ENCODE peak calls at places on chromosomes 7 and 10, in nine cellular contexts. O is endothelial cell of umbilical vein, Y is IMR-90, R is sigmoid colon, S is transverse colon, E is HCT116, J is spleen, D is stomach, P is A549. T is an unnamed sample.

GRCh38 chr10:106278385-106278784 is 886.1 kb downstream of the SORCS1 start:
- DNase-seq in O (no peak), Y (no peak), R (no peak), S (no peak), E (no peak), J (no peak), D (no peak), P (no peak), T (no peak)

GRCh38 chr7:150397376-150398107 is 18.4 kb downstream of the ZNF775 start:
- DNase-seq in O (no peak), Y (no peak), R (peak; percentile 48), S (no peak), E (no peak), J (no peak), D (no peak), P (no peak), T (no peak)

GRCh38 chr7:128687131-128687530 is 15.0 kb downstream of the GARIN1A start:
- DNase-seq in O (no peak), Y (no peak), R (no peak), S (no peak), E (no peak), J (no peak), D (no peak), P (no peak), T (no peak)

GRCh38 chr10:71799785-71800453 is 26.6 kb upstream of the VSIR start:
- DNase-seq in O (no peak), Y (no peak), R (no peak), S (peak; percentile 59), E (no peak), J (no peak), D (peak; percentile 76), P (peak; percentile 50), T (no peak)

GRCh38 chr10:97463363-97464132 is 17.6 kb downstream of the ZDHHC16 start:
- DNase-seq in O (peak; percentile 68), Y (peak; percentile 69), R (no peak), S (peak; percentile 39), E (peak; percentile 40), J (no peak), D (peak; percentile 59), P (peak; percentile 62), T (peak; percentile 68)

GRCh38 chr7:33922820-33923219 is 17.5 kb downstream of the BMPER start:
- DNase-seq in O (no peak), Y (no peak), R (peak; percentile 74), S (no peak), E (no peak), J (no peak), D (no peak), P (no peak), T (no peak)

GRCh38 chr10:76318171-76318570 is 886.7 kb downstream of the LRMDA start:
- DNase-seq in O (no peak), Y (no peak), R (no peak), S (no peak), E (no peak), J (no peak), D (peak; percentile 30), P (no peak), T (no peak)

GRCh38 chr10:83987216-83987615 is 152.1 kb upstream of the GHITM start:
- DNase-seq in O (no peak), Y (no peak), R (no peak), S (no peak), E (no peak), J (no peak), D (no peak), P (no peak), T (no peak)

GRCh38 chr10:112265745-112266144 is 17.5 kb upstream of the TECTB start:
- DNase-seq in O (no peak), Y (peak; percentile 5), R (no peak), S (no peak), E (no peak), J (no peak), D (peak; percentile 78), P (no peak), T (no peak)

GRCh38 chr10:77582710-77583115 is 54.9 kb downstream of the KCNMA1 start:
- DNase-seq in O (no peak), Y (peak; percentile 79), R (peak; percentile 61), S (no peak), E (no peak), J (no peak), D (peak; percentile 64), P (peak; percentile 83), T (peak; percentile 47)

GRCh38 chr10:69413221-69413865 is 3.4 kb downstream of the TACR2 start:
- DNase-seq in O (peak; percentile 67), Y (peak; percentile 70), R (peak; percentile 94), S (peak; percentile 63), E (peak; percentile 34), J (peak; percentile 66), D (peak; percentile 66), P (peak; percentile 49), T (peak; percentile 53)

GRCh38 chr10:29414501-29414900 is 125.6 kb downstream of the LYZL1 start:
- DNase-seq in O (peak; percentile 21), Y (no peak), R (no peak), S (no peak), E (no peak), J (no peak), D (no peak), P (no peak), T (no peak)

GRCh38 chr10:70106958-70107791 is 25.4 kb downstream of the AIFM2 start:
- DNase-seq in O (no peak), Y (no peak), R (no peak), S (no peak), E (no peak), J (peak; percentile 52), D (no peak), P (peak; percentile 46), T (peak; percentile 42)

GRCh38 chr10:36872702-36873393 is 252.6 kb upstream of the ANKRD30A start:
- DNase-seq in O (no peak), Y (no peak), R (no peak), S (no peak), E (no peak), J (no peak), D (no peak), P (no peak), T (no peak)

GRCh38 chr10:8404721-8405120 is 350.2 kb downstream of the GATA3 start:
- DNase-seq in O (no peak), Y (no peak), R (no peak), S (no peak), E (no peak), J (no peak), D (no peak), P (no peak), T (no peak)

GRCh38 chr7:431658-432111 is 88.0 kb downstream of the PDGFA start:
- DNase-seq in O (no peak), Y (no peak), R (no peak), S (no peak), E (no peak), J (no peak), D (no peak), P (no peak), T (no peak)

GRCh38 chr10:101686133-101686925 is 8.6 kb downstream of the FBXW4 start:
- DNase-seq in O (no peak), Y (peak; percentile 12), R (no peak), S (no peak), E (no peak), J (no peak), D (no peak), P (no peak), T (no peak)
- TF ChIP-seq POLR2A in O (no peak), Y (no peak), R (no peak), S (no peak), E (no peak), J (no peak), D (no peak), P (no peak), T (no peak)

GRCh38 chr10:125785831-125786230 is 10.2 kb upstream of the MMP21 start:
- DNase-seq in O (no peak), Y (no peak), R (no peak), S (no peak), E (no peak), J (no peak), D (no peak), P (no peak), T (no peak)

GRCh38 chr10:125783408-125783807 is 7.8 kb upstream of the MMP21 start:
- DNase-seq in O (no peak), Y (no peak), R (no peak), S (no peak), E (no peak), J (no peak), D (no peak), P (no peak), T (no peak)

GRCh38 chr10:125783957-125784356 is 8.3 kb upstream of the MMP21 start:
- DNase-seq in O (no peak), Y (peak; percentile 4), R (no peak), S (no peak), E (no peak), J (no peak), D (no peak), P (no peak), T (no peak)

GRCh38 chr10:125788156-125789034 is 12.8 kb upstream of the MMP21 start:
- DNase-seq in O (no peak), Y (no peak), R (no peak), S (no peak), E (no peak), J (no peak), D (no peak), P (no peak), T (no peak)

GRCh38 chr10:125786547-125786946 is 10.9 kb upstream of the MMP21 start:
- DNase-seq in O (no peak), Y (no peak), R (no peak), S (no peak), E (no peak), J (no peak), D (no peak), P (no peak), T (no peak)
- TF ChIP-seq POLR2A in O (no peak), Y (no peak), R (no peak), S (no peak), E (no peak), J (no peak), D (no peak), P (no peak), T (no peak)

GRCh38 chr7:73971315-73971700 is 56.7 kb upstream of the ELN start:
- DNase-seq in O (no peak), Y (no peak), R (no peak), S (no peak), E (no peak), J (no peak), D (peak; percentile 7), P (no peak), T (no peak)
- TF ChIP-seq POLR2A in O (no peak), Y (no peak), R (no peak), S (no peak), E (no peak), J (no peak), D (no peak), P (no peak), T (no peak)

DNA sequence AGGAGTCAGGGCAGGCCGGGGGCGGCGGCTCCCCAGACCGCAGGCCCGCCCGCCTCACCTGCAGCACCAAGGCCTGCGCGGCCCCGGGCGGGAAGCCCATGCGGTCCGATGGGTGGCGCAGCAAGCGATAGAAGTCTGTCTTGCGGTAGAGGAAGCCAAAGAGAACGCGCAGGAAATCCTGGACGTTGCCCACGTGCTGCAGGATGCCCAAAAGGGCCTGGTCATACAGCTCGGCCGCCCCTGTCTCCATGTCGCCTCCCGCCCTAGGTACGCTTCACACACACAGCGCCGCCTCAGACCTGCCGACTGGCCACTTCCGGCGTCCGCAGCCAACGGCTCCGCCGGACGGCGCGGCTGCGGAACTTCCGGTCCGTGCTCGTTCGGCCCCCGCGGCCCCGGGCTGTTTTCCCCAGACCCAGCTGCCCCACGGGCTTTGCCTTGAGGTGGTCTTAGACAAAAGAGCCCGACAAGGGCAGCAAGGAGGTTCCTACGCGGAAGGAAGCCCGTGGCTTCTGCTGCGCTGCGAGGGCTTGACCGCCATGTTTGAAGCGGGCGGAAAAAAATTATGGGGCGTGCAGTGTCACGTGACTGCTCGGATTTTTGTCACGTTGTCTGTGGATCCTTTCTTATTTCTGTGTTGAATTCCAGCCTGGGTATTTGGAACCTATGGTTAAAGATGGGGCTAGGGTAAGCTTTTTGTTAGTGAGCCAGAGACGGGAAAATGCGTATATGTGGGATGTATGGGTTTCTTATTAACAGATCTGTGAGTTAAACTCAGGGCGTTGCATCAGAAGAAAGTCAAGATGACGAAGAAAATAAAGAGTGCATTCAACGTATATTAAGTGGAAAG is at the start of gene NUDCD3:
- DNase-seq in O (peak; percentile 87), Y (peak; percentile 77), R (peak; percentile 91), S (peak; percentile 87), E (peak; percentile 78), J (peak; percentile 95), D (peak; percentile 85), P (peak; percentile 91), T (peak; percentile 93)
- TF ChIP-seq POLR2A in O (peak; percentile 75), Y (peak; percentile 61), R (no peak), S (peak; percentile 65), E (peak; percentile 39), J (peak; percentile 8), D (no peak), P (peak; percentile 84), T (peak; percentile 84)

T was measured in erythroblast.